ENCODE peak calls at places on chromosomes 4 and X, in five cellular contexts. R is OCI-LY7, D is fibroblast of the aortic adventitia, Y is GM23338, B is thoracic aorta. Q is an unnamed sample.

GRCh38 chr4:145785391-145786008 is 105.6 kb downstream of the C4orf51 start:
- DNase-seq in R (no peak), D (peak), Y (no peak), B (no peak), Q (no peak)

GRCh38 chr4:41887821-41888699 is 47.2 kb upstream of the TMEM33 start:
- DNase-seq in R (peak), D (peak), Y (peak), B (no peak), Q (no peak)

GRCh38 chr4:150126880-150127236 is 48.6 kb downstream of the DCLK2 start:
- DNase-seq in R (no peak), D (peak), Y (no peak), B (no peak), Q (no peak)

GRCh38 chrX:9318213-9318612 is 146.6 kb upstream of the TBL1X start:
- DNase-seq in R (no peak), D (no peak), Y (no peak), B (no peak), Q (no peak)

GRCh38 chrX:129842510-129843208 is 1.0 kb downstream of the ZDHHC9 start:
- DNase-seq in R (peak), D (peak), Y (peak), B (no peak), Q (no peak)

GRCh38 chrX:39653656-39654055 is 444.1 kb downstream of the BCOR start:
- DNase-seq in R (no peak), D (peak), Y (peak), B (no peak), Q (peak)

GRCh38 chr4:180521181-180521580 is 1722.0 kb upstream of the TENM3 start:
- DNase-seq in R (no peak), D (no peak), Y (no peak), B (no peak), Q (peak)

GRCh38 chr4:77152421-77152820 is 4.6 kb upstream of the CCNG2 start:
- DNase-seq in R (peak), D (no peak), Y (peak), B (no peak), Q (no peak)

GRCh38 chrX:72101597-72102037 is 30.1 kb downstream of the RTL5 start:
- DNase-seq in R (no peak), D (no peak), Y (peak), B (no peak), Q (no peak)

GRCh38 chr4:78534286-78534955 is 17.1 kb upstream of the ANXA3 start:
- DNase-seq in R (no peak), D (no peak), Y (no peak), B (no peak), Q (peak)

GRCh38 chr4:157043131-157043530 is 32.8 kb upstream of the GLRB start:
- DNase-seq in R (no peak), D (peak), Y (peak), B (no peak), Q (no peak)

GRCh38 chrX:126994011-126994410 is 174.5 kb downstream of the PRR32 start:
- DNase-seq in R (no peak), D (no peak), Y (no peak), B (no peak), Q (no peak)

GRCh38 chr4:17939061-17939460 is 82.5 kb downstream of the LCORL start:
- DNase-seq in R (no peak), D (no peak), Y (no peak), B (no peak), Q (no peak)

GRCh38 chrX:38151426-38151825 is 69.2 kb downstream of the SRPX start:
- DNase-seq in R (no peak), D (no peak), Y (no peak), B (no peak), Q (no peak)

GRCh38 chrX:65696613-65697012 is 29.2 kb downstream of the MSN start:
- DNase-seq in R (no peak), D (peak), Y (no peak), B (no peak), Q (no peak)

GRCh38 chr4:95742872-95743271 is 97.0 kb upstream of the PDHA2 start:
- DNase-seq in R (no peak), D (no peak), Y (no peak), B (no peak), Q (no peak)

GRCh38 chr4:141041021-141041476 is 92.2 kb downstream of the RNF150 start:
- DNase-seq in R (no peak), D (no peak), Y (no peak), B (no peak), Q (no peak)

GRCh38 chrX:102712216-102712966 is at the start of gene GPRASP2:
- DNase-seq in R (no peak), D (peak), Y (peak), B (no peak), Q (no peak)

GRCh38 chr4:160423879-160424451 is 1321.1 kb downstream of the RAPGEF2 start:
- DNase-seq in R (no peak), D (no peak), Y (peak), B (no peak), Q (no peak)

GRCh38 chr4:7699040-7699439 is 240.6 kb downstream of the AFAP1 start:
- DNase-seq in R (no peak), D (peak), Y (no peak), B (no peak), Q (no peak)

GRCh38 chrX:74535211-74535621 is 79.2 kb downstream of the RLIM start:
- DNase-seq in R (peak), D (peak), Y (peak), B (no peak), Q (no peak)

GRCh38 chr4:71304289-71304850 is 34.5 kb upstream of the SLC4A4 start:
- DNase-seq in R (no peak), D (no peak), Y (no peak), B (no peak), Q (no peak)

GRCh38 chr4:83282049-83282535 is 2.5 kb downstream of the COQ2 start:
- DNase-seq in R (peak), D (peak), Y (peak), B (no peak), Q (no peak)

GRCh38 chrX:29090811-29091210 is 503.6 kb downstream of the IL1RAPL1 start:
- DNase-seq in R (no peak), D (peak), Y (peak), B (no peak), Q (no peak)

GRCh38 chr4:84683486-84683885 is 100.6 kb downstream of the CDS1 start:
- DNase-seq in R (no peak), D (no peak), Y (no peak), B (no peak), Q (no peak)

GRCh38 chr4:148893095-148893494 is 450.9 kb upstream of the NR3C2 start:
- DNase-seq in R (no peak), D (no peak), Y (no peak), B (no peak), Q (peak)

GRCh38 chrX:2967998-2968909 is 38.1 kb upstream of the ARSH start:
- DNase-seq in R (no peak), D (peak), Y (peak), B (no peak), Q (no peak)

GRCh38 chrX:103414561-103414960 is 38.2 kb downstream of the BEX3 start:
- DNase-seq in R (no peak), D (no peak), Y (no peak), B (no peak), Q (no peak)

GRCh38 chr4:57131849-57132745 is 21.9 kb upstream of the IGFBP7 start:
- DNase-seq in R (no peak), D (no peak), Y (peak), B (no peak), Q (no peak)

GRCh38 chrX:8815460-8816065 is 14.4 kb upstream of the FAM9A start:
- DNase-seq in R (peak), D (peak), Y (peak), B (no peak), Q (no peak)

GRCh38 chr4:2288051-2288541 is 26.2 kb upstream of the MXD4 start:
- DNase-seq in R (no peak), D (no peak), Y (no peak), B (no peak), Q (no peak)

GRCh38 chr4:73275318-73275654 is 16.7 kb upstream of the ANKRD17 start:
- DNase-seq in R (no peak), D (no peak), Y (no peak), B (no peak), Q (no peak)

GRCh38 chr4:149140841-149141240 is 674.8 kb downstream of the IQCM start:
- DNase-seq in R (no peak), D (no peak), Y (no peak), B (no peak), Q (no peak)

GRCh38 chr4:113141901-113142346 is 92.5 kb downstream of the ANK2 start:
- DNase-seq in R (no peak), D (peak), Y (no peak), B (no peak), Q (peak)

GRCh38 chr4:159937595-159937994 is 834.7 kb downstream of the RAPGEF2 start:
- DNase-seq in R (no peak), D (no peak), Y (no peak), B (no peak), Q (peak)

GRCh38 chr4:10173039-10173753 is 56.6 kb upstream of the WDR1 start:
- DNase-seq in R (no peak), D (peak), Y (no peak), B (no peak), Q (peak)

GRCh38 chr4:664713-665231 is 9.3 kb downstream of the ATP5ME start:
- DNase-seq in R (no peak), D (no peak), Y (no peak), B (no peak), Q (no peak)

GRCh38 chr4:37279894-37280592 is 35.5 kb downstream of the NWD2 start:
- DNase-seq in R (no peak), D (no peak), Y (no peak), B (no peak), Q (no peak)

GRCh38 chrX:53284684-53285447 is 3.5 kb upstream of the IQSEC2 start:
- DNase-seq in R (peak), D (peak), Y (peak), B (no peak), Q (no peak)

GRCh38 chr4:136687596-136687995 is 844.7 kb downstream of the PCDH18 start:
- DNase-seq in R (no peak), D (no peak), Y (no peak), B (no peak), Q (no peak)

GRCh38 chr4:136691607-136692006 is 840.7 kb downstream of the PCDH18 start:
- DNase-seq in R (no peak), D (no peak), Y (no peak), B (no peak), Q (no peak)

GRCh38 chr4:136687118-136687517 is 845.2 kb downstream of the PCDH18 start:
- DNase-seq in R (no peak), D (peak), Y (peak), B (no peak), Q (no peak)

GRCh38 chr4:136690363-136690762 is 841.9 kb downstream of the PCDH18 start:
- DNase-seq in R (no peak), D (no peak), Y (no peak), B (no peak), Q (no peak)
- TF ChIP-seq CTCF in R (no peak), D (no peak), Y (no peak), B (no peak), Q (no peak)

GRCh38 chrX:16950423-16950822 is 4.0 kb downstream of the REPS2 start:
- DNase-seq in R (no peak), D (no peak), Y (no peak), B (no peak), Q (no peak)

GRCh38 chrX:16946361-16946964 is at the start of gene REPS2:
- DNase-seq in R (peak), D (peak), Y (peak), B (peak), Q (no peak)

GRCh38 chrX:16946971-16947562 is 609 bp downstream of the REPS2 start:
- DNase-seq in R (peak), D (no peak), Y (no peak), B (no peak), Q (no peak)
- H3K4me3 ChIP-seq in R (peak), D (peak), Y (peak), B (peak), Q (peak)

GRCh38 chr4:184573701-184574100 is 75.5 kb downstream of the CASP3 start:
- DNase-seq in R (no peak), D (no peak), Y (no peak), B (no peak), Q (no peak)

GRCh38 chr4:184574861-184575260 is 74.4 kb downstream of the CASP3 start:
- DNase-seq in R (no peak), D (no peak), Y (no peak), B (no peak), Q (no peak)

GRCh38 chr4:184575306-184575705 is 73.9 kb downstream of the CASP3 start:
- DNase-seq in R (peak), D (no peak), Y (peak), B (no peak), Q (no peak)
- TF ChIP-seq CTCF in R (peak), D (no peak), Y (no peak), B (no peak), Q (no peak)

GRCh38 chrX:153688900-153689590 is 1.3 kb downstream of the SLC6A8 start:
- DNase-seq in R (no peak), D (peak), Y (no peak), B (no peak), Q (no peak)

GRCh38 chrX:153688534-153688899 is 791 bp downstream of the SLC6A8 start:
- DNase-seq in R (no peak), D (no peak), Y (no peak), B (no peak), Q (no peak)

GRCh38 chrX:153687121-153688039 is at the start of gene SLC6A8:
- DNase-seq in R (peak), D (peak), Y (peak), B (no peak), Q (no peak)

GRCh38 chrX:153689654-153690465 is 2.1 kb downstream of the SLC6A8 start:
- DNase-seq in R (no peak), D (no peak), Y (no peak), B (no peak), Q (no peak)

DNA sequence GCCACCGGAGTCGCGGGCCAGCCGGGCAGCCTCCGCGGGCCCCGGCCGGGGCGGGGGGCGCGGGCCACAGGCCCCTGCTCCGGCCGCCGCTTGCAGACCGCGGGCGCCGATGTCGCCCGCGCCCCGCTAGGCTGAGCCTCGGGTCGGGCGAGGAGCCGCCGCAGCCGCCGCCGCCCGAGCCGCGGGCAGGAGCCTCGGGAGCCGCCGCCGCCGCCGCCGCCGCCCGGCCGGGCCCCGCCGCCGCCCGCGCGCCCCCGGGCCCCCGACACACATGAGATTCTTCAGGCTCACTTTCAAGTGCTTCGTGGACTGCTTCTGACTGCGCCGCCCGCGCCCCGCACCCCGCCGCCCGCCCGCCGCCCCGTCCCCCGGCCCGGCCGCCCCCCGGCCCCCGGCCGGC is 345 bp downstream of the SLC6A8 start:
- DNase-seq in R (no peak), D (no peak), Y (no peak), B (no peak), Q (no peak)
- H3K4me3 ChIP-seq in R (no peak), D (no peak), Y (no peak), B (no peak), Q (no peak)

GRCh38 chrX:154317391-154318000 is 21.9 kb downstream of the TKTL1 start:
- DNase-seq in R (peak), D (peak), Y (peak), B (no peak), Q (no peak)
- TF ChIP-seq CTCF in R (peak), D (peak), Y (peak), B (peak), Q (peak)

Q was measured in retinal pigment epithelial cell.